ENCODE peak calls at places on chromosome 3, in four cellular contexts. O is SK-N-SH, G is HepG2, N is K562. V is an unnamed sample.

GRCh38 chr3:41026394-41027177 is 172.7 kb upstream of the CTNNB1 start:
- DNase-seq in O (peak; percentile 70), N (peak; percentile 81), G (peak; percentile 35), V (no peak)

GRCh38 chr3:8442993-8443670 is 58.5 kb upstream of the LMCD1 start:
- DNase-seq in O (peak; percentile 18), G (no peak), N (no peak), V (no peak)

GRCh38 chr3:101466465-101467309 is 46.3 kb downstream of the SENP7 start:
- DNase-seq in N (no peak), G (peak; percentile 53), O (no peak), V (peak; percentile 67)

GRCh38 chr3:73485877-73486311 is 138.8 kb downstream of the PDZRN3 start:
- DNase-seq in G (no peak), N (no peak), O (peak; percentile 53), V (no peak)

GRCh38 chr3:124918524-124918923 is 16.0 kb downstream of the MUC13 start:
- DNase-seq in O (no peak), G (no peak), N (no peak), V (no peak)

GRCh38 chr3:73536952-73537351 is 87.8 kb downstream of the PDZRN3 start:
- DNase-seq in G (no peak), O (no peak), N (no peak), V (no peak)

GRCh38 chr3:191356586-191357439 is 26.5 kb upstream of the UTS2B start:
- DNase-seq in O (no peak), G (no peak), N (no peak), V (no peak)

GRCh38 chr3:159762238-159762637 is 226.4 kb upstream of the IL12A start:
- DNase-seq in N (no peak), O (no peak), G (no peak), V (no peak)

GRCh38 chr3:14434105-14434504 is 31.7 kb downstream of the SLC6A6 start:
- DNase-seq in N (no peak), G (no peak), O (no peak), V (no peak)

GRCh38 chr3:52859686-52860423 is 25.0 kb upstream of the MUSTN1 start:
- DNase-seq in N (no peak), G (no peak), O (no peak), V (no peak)

GRCh38 chr3:138263104-138263503 is 66.5 kb downstream of the NME9 start:
- DNase-seq in G (no peak), N (no peak), O (no peak), V (no peak)

GRCh38 chr3:107142171-107142570 is 235.1 kb upstream of the CCDC54 start:
- DNase-seq in N (no peak), O (no peak), G (no peak), V (no peak)

GRCh38 chr3:66762888-66763287 is 235.2 kb upstream of the KBTBD8 start:
- DNase-seq in G (no peak), N (no peak), O (no peak), V (no peak)

GRCh38 chr3:38662544-38662943 is 13.1 kb upstream of the SCN5A start:
- DNase-seq in G (peak; percentile 52), O (no peak), N (no peak), V (peak; percentile 42)

GRCh38 chr3:144164352-144164751 is 192.7 kb downstream of the DIPK2A start:
- DNase-seq in O (no peak), N (no peak), G (no peak), V (no peak)

GRCh38 chr3:112486811-112487505 is 12.3 kb downstream of the BTLA start:
- DNase-seq in G (no peak), O (no peak), N (no peak), V (no peak)

GRCh38 chr3:197026481-197026866 is 3.1 kb downstream of the MELTF start:
- DNase-seq in O (no peak), N (peak; percentile 7), G (no peak), V (no peak)

GRCh38 chr3:141477224-141477623 is 9.6 kb upstream of the RASA2 start:
- DNase-seq in N (peak; percentile 56), O (no peak), G (peak; percentile 20), V (no peak)

GRCh38 chr3:112984485-112984884 is 6.3 kb upstream of the GTPBP8 start:
- DNase-seq in G (peak; percentile 7), N (no peak), O (no peak), V (no peak)

GRCh38 chr3:173410836-173411235 is 13.3 kb downstream of the NLGN1 start:
- DNase-seq in G (no peak), O (no peak), N (no peak), V (no peak)

GRCh38 chr3:173411288-173412064 is 13.9 kb downstream of the NLGN1 start:
- DNase-seq in N (no peak), G (peak; percentile 9), O (peak; percentile 37), V (no peak)
- TF ChIP-seq FOXJ3 in N (no peak), G (no peak), O (no peak), V (no peak)

DNA sequence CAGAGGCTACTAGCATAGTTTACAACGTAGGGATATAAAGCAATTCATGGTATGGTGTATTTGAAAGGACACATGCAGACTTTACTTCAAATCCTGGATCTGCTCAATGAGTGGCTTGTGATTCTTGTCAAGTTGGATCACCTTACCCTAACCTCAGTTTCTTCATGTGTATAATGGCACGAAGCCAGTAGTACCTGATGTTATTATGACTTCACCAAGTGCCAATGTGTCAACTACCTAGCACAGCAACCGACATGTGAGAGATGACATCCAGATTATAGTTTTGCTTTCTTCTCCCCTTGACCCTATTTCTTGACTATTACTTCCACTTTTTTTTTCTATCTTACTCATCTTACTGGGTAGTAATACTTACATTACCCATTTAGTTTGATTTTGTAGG is 304.5 kb downstream of the RBMS3 start:
- DNase-seq in O (no peak), G (no peak), N (no peak), V (no peak)
- TF ChIP-seq MAX in O (no peak), G (no peak), N (no peak), V (no peak)

DNA sequence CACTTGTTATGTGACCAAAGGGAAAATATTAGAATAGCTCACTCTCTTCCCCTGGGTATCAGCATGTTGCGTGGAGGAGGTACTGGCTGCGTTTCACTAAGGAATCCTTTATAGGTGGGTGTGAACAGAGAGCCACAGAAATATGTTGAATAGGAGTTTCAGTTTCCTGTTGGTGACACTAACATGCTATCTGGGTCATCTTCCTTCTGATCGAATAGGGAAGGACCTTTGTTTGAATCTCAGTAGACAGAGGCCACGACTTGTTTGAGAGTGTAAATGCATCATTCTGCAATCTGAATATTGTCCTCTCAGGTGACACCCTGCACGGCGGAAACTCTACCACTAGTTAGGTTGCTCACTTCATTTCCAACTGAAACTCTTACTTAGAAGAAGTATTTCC is 157.9 kb upstream of the SLC2A2 start:
- DNase-seq in O (no peak), N (no peak), G (no peak), V (no peak)
- TF ChIP-seq FOXJ3 in O (no peak), N (no peak), G (no peak), V (no peak)

DNA sequence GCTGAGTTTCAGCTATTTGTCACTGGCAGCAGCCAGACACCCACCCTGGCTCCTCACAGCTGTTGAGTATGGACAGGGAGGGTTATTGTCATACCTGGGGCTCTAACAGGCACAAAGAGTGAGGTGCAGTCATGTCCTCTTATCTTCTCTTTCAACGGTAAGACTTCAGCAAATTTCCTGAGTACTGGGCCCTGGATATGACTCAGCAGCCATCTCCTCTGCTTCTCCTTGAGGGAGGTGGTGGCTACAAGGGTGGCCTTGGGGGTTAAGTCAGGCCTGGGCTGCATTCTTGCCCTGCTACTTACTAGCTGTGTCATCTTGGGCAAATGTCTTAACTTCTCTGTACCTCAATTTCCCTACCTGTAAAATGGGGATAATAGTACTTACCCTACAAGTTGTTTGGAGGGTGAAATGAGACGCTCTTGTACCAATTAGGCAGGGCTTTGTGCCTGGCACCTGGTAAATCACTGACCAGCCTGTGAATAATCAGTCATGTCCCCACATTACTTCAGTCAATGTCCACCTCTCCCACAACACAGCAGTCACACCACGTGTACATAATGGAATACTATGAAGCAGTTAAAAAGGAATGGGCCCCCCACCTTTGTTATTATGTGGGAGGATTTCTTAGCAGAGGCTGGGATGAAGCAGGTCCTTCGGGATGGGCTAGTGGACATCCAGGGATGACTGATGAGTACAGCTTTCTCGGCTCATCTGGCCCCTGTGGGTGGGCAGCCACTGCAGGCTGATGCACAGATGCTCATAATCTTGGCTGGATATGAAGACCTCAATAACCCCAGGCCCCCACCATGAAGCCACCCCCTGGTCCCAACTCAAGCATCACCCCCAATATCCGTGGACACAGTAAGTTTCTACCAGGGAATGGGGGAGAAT is 528.8 kb downstream of the SHQ1 start:
- DNase-seq in N (peak; percentile 83), G (no peak), O (no peak), V (no peak)
- TF ChIP-seq MAX in N (no peak), G (no peak), O (no peak), V (no peak)

GRCh38 chr3:43620953-43621405 is 832 bp downstream of the ANO10 start:
- DNase-seq in G (no peak), N (no peak), O (no peak), V (no peak)
- TF ChIP-seq FOXJ3 in G (no peak), N (no peak), O (no peak), V (no peak)

GRCh38 chr3:27485853-27486252 is 1.7 kb upstream of the SLC4A7 start:
- DNase-seq in N (no peak), O (no peak), G (no peak), V (no peak)

GRCh38 chr3:27486328-27486727 is 2.1 kb upstream of the SLC4A7 start:
- DNase-seq in O (no peak), G (no peak), N (no peak), V (no peak)

GRCh38 chr3:27479816-27480543 is 4.2 kb downstream of the SLC4A7 start:
- DNase-seq in O (no peak), N (no peak), G (no peak), V (no peak)

GRCh38 chr3:27484002-27484844 is at the start of gene SLC4A7:
- DNase-seq in O (peak; percentile 99), N (peak; percentile 82), G (peak; percentile 86), V (peak; percentile 99)

GRCh38 chr3:27483117-27484001 is 825 bp downstream of the SLC4A7 start:
- DNase-seq in N (peak; percentile 11), O (peak; percentile 60), G (peak; percentile 35), V (peak; percentile 45)
- TF ChIP-seq MAX in N (no peak), O (peak; percentile 71), G (peak; percentile 59), V (peak; percentile 49)

DNA sequence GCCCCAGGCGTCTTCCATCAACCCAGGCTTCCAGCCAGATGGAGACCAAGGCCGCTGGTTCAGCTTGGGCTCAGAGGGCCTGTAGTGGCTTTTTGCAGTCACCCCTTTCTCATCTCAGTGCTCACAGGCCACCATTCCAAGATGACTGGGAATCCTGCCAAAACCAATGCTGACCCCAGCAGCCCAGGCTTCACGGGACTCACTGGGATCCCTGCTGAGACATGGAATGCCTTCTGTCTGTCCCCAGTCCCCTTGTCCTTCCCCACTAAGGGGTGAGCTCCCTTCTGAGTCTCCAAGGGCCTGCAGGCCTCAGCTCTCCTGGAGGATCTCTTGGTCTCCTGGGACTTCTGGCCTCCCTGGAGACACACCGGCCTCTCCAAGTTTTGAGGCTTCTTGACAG is 77.4 kb upstream of the SEC13 start:
- DNase-seq in G (no peak), N (no peak), O (peak; percentile 40), V (no peak)
- TF ChIP-seq FOXJ3 in G (no peak), N (no peak), O (no peak), V (no peak)

V was measured in WTC11.